ENCODE peak calls at places on chromosomes 7 and 10, in nine cellular contexts. N, T, K, O, H, I, M, D and P are unnamed samples.

GRCh38 chr7:1727812-1728570 is 57.9 kb downstream of the ELFN1 start:
- DNase-seq in M (no peak), I (no peak), D (no peak), O (no peak), H (no peak), T (no peak), K (no peak), N (no peak), P (no peak)

GRCh38 chr7:130277763-130278643 is 11.3 kb downstream of the CPA2 start:
- DNase-seq in O (no peak), D (no peak), M (no peak), I (peak), H (peak), K (peak), N (no peak), T (peak), P (peak)

GRCh38 chr7:157432957-157433576 is 96.3 kb downstream of the DNAJB6 start:
- DNase-seq in H (peak), M (no peak), O (peak), I (peak), T (peak), N (no peak), D (no peak), K (no peak), P (peak)

GRCh38 chr7:105011771-105012502 is 2.1 kb upstream of the KMT2E start:
- DNase-seq in T (peak), I (peak), O (no peak), D (no peak), H (peak), K (no peak), M (no peak), N (no peak), P (no peak)

GRCh38 chr10:91088300-91089140 is 131.9 kb upstream of the PCGF5 start:
- DNase-seq in N (no peak), O (no peak), T (no peak), K (peak), H (peak), M (no peak), I (no peak), D (no peak), P (peak)

GRCh38 chr7:26279405-26279804 is 12.3 kb upstream of the SNX10 start:
- DNase-seq in M (no peak), O (no peak), I (no peak), H (peak), D (no peak), N (no peak), T (no peak), K (peak), P (no peak)

GRCh38 chr10:15858895-15859294 is 1.4 kb downstream of the MINDY3 start:
- DNase-seq in H (no peak), K (no peak), I (no peak), N (no peak), D (no peak), O (no peak), T (no peak), M (no peak), P (no peak)

GRCh38 chr7:80924090-80924489 is 5.2 kb upstream of the SEMA3C start:
- DNase-seq in H (no peak), D (no peak), N (no peak), O (no peak), M (no peak), T (no peak), K (no peak), I (no peak), P (no peak)

GRCh38 chr7:157910446-157910845 is 573.6 kb downstream of the DNAJB6 start:
- DNase-seq in M (no peak), O (no peak), I (no peak), H (no peak), T (no peak), N (no peak), K (no peak), D (no peak), P (no peak)

GRCh38 chr10:118800920-118801319 is 46.1 kb upstream of the CACUL1 start:
- DNase-seq in H (peak), I (peak), O (peak), D (no peak), N (no peak), T (no peak), K (peak), M (no peak), P (no peak)

GRCh38 chr10:33327750-33328149 is 6.7 kb downstream of the NRP1 start:
- DNase-seq in K (no peak), D (no peak), I (no peak), N (no peak), M (no peak), O (no peak), T (no peak), H (no peak), P (peak)

GRCh38 chr10:29862926-29863614 is 196.3 kb downstream of the JCAD start:
- DNase-seq in N (no peak), D (no peak), M (no peak), T (no peak), K (no peak), H (peak), I (no peak), O (no peak), P (peak)

GRCh38 chr10:95341716-95342130 is 50.9 kb upstream of the PDLIM1 start:
- DNase-seq in M (no peak), N (no peak), K (peak), O (no peak), H (no peak), D (no peak), I (no peak), T (no peak), P (peak)

GRCh38 chr7:31814187-31814586 is 127.2 kb downstream of the PPP1R17 start:
- DNase-seq in K (peak), M (no peak), H (peak), D (no peak), I (no peak), O (no peak), N (no peak), T (no peak), P (no peak)

GRCh38 chr10:132587175-132587574 is 49.6 kb downstream of the INPP5A start:
- DNase-seq in M (no peak), H (no peak), I (no peak), T (peak), N (no peak), O (no peak), K (no peak), D (no peak), P (no peak)

GRCh38 chr7:112481833-112482669 is 1.3 kb downstream of the LSMEM1 start:
- DNase-seq in K (no peak), N (no peak), M (peak), T (peak), O (peak), H (peak), I (peak), D (no peak), P (peak)

GRCh38 chr10:105857284-105858264 is 1216.5 kb downstream of the SORCS3 start:
- DNase-seq in D (no peak), M (no peak), N (no peak), H (no peak), T (no peak), K (no peak), O (no peak), I (no peak), P (no peak)

GRCh38 chr10:30736685-30737232 is 107.2 kb upstream of the LYZL2 start:
- DNase-seq in M (no peak), H (peak), K (no peak), N (peak), I (peak), O (peak), D (no peak), T (peak), P (peak)

GRCh38 chr10:22340362-22341189 is 4.7 kb upstream of the SPAG6 start:
- DNase-seq in I (peak), H (peak), D (no peak), M (no peak), K (peak), N (peak), O (peak), T (peak), P (peak)
- TF ChIP-seq POLR2A in I (peak), H (peak), D (no peak), M (no peak), K (no peak), N (no peak), O (no peak), T (peak), P (peak)

GRCh38 chr7:87219545-87220025 is at the start of gene TMEM243:
- DNase-seq in O (peak), D (peak), I (peak), M (no peak), K (peak), T (peak), H (peak), N (peak), P (peak)
- TF ChIP-seq POLR2A in O (no peak), D (no peak), I (peak), M (peak), K (peak), T (peak), H (peak), N (peak), P (peak)

DNA sequence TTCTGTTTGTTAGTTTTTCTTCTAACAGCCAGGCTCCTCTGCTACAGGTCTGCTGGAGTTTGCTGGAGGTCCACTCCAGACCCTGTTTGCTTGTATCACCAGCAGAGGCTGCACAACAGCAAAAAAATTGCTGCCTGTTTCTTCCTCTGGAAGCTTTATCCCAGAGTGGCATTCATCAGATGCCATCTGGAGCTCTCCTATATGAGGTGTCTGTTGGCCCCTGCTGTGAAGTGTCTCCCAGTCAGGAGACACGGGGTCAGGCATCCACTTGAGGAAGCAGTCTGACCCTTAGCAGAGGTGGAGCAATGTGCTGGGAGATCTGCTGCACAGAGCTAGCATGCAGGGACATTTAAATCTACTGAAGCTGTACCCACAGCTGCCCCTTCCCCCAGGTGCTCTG is 26.7 kb upstream of the CROT start:
- DNase-seq in O (no peak), M (no peak), D (no peak), H (peak), N (no peak), I (no peak), K (peak), T (no peak), P (no peak)
- TF ChIP-seq POLR2A in O (no peak), M (no peak), D (no peak), H (no peak), N (no peak), I (no peak), K (no peak), T (no peak), P (no peak)

GRCh38 chr10:116742367-116743265 is at the start of gene HSPA12A:
- DNase-seq in N (no peak), D (no peak), I (peak), M (no peak), O (peak), T (peak), K (no peak), H (peak), P (peak)
- TF ChIP-seq POLR2A in N (no peak), D (no peak), I (peak), M (no peak), O (no peak), T (no peak), K (no peak), H (peak), P (peak)

DNA sequence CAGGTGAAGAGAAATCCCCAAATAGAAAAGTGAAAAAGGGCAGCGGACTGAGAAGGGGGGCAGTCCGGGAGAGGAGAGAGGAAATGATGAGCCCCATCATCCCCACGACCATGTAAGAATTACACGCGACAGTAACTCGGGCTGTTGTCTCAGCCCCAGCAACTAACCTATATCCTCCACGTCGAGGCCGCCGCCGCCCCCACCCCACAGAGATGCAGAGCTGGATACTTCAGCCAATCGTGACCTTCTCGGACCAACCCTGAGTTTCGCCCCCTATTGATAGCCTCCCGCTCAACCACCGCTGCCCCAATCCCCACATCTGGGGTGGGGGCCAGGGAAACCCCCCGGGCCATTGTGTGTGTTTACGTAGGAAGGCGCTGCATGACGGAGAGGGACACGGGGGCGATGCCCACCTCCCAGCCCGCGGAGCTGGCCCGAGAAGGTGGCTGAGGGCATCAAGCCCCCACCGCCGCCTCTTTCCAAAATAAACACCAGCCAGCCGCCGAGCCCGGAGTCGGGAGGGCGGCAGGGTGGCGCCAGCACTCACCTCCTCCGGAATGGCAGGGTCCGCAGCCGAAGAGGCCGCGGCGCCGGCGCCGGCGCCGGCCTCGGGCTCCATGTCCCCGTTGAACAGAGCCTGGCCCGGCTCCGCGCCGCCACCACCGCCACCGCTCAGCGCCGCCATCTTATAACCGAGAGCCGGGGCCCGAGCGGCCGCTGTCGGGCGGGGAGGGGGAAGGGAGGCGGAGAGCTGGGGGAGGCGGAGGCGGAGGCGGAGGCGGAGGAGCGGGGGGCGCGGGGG is 509 bp downstream of the BRAF start:
- DNase-seq in M (peak), D (peak), H (peak), N (peak), K (peak), I (peak), O (peak), T (peak), P (peak)
- TF ChIP-seq POLR2A in M (peak), D (no peak), H (peak), N (peak), K (peak), I (no peak), O (no peak), T (no peak), P (peak)